ENCODE peak calls at places on chromosomes 7 and 10, in five cellular contexts. One of them, this sample, is unnamed.

GRCh38 chr10:122342293-122343134 is 32.0 kb upstream of the PLEKHA1 start:
- DNase-seq in OCI-LY7: peak; percentile 77
- DNase-seq in hepatocyte: peak; percentile 70
- DNase-seq in astrocyte: peak; percentile 14
- DNase-seq in suprapubic skin: no peak
- DNase-seq in this sample: peak; percentile 73

GRCh38 chr7:27302590-27302989 is 60.0 kb downstream of the EVX1 start:
- DNase-seq in suprapubic skin: no peak
- DNase-seq in OCI-LY7: no peak
- DNase-seq in hepatocyte: no peak
- DNase-seq in astrocyte: no peak
- DNase-seq in this sample: no peak

GRCh38 chr10:91493313-91493712 is 83.2 kb downstream of the HECTD2 start:
- DNase-seq in OCI-LY7: peak; percentile 8
- DNase-seq in suprapubic skin: no peak
- DNase-seq in hepatocyte: peak; percentile 24
- DNase-seq in astrocyte: peak; percentile 43
- DNase-seq in this sample: peak; percentile 65

GRCh38 chr10:33129987-33130386 is 172.0 kb upstream of the ITGB1 start:
- DNase-seq in OCI-LY7: no peak
- DNase-seq in astrocyte: peak; percentile 98
- DNase-seq in hepatocyte: no peak
- DNase-seq in suprapubic skin: no peak
- DNase-seq in this sample: no peak

GRCh38 chr10:120788756-120789155 is 62.4 kb upstream of the WDR11 start:
- DNase-seq in astrocyte: no peak
- DNase-seq in suprapubic skin: no peak
- DNase-seq in hepatocyte: no peak
- DNase-seq in OCI-LY7: no peak
- DNase-seq in this sample: no peak

GRCh38 chr7:20301311-20301939 is 29.3 kb upstream of the ITGB8 start:
- DNase-seq in OCI-LY7: no peak
- DNase-seq in hepatocyte: no peak
- DNase-seq in suprapubic skin: no peak
- DNase-seq in astrocyte: peak; percentile 56
- DNase-seq in this sample: peak; percentile 66

GRCh38 chr7:147332988-147333387 is 1216.4 kb downstream of the CNTNAP2 start:
- DNase-seq in astrocyte: no peak
- DNase-seq in hepatocyte: no peak
- DNase-seq in suprapubic skin: no peak
- DNase-seq in OCI-LY7: no peak
- DNase-seq in this sample: no peak

GRCh38 chr10:15200626-15201025 is 32.1 kb upstream of the NMT2 start:
- DNase-seq in hepatocyte: peak; percentile 34
- DNase-seq in suprapubic skin: no peak
- DNase-seq in astrocyte: peak; percentile 93
- DNase-seq in OCI-LY7: no peak
- DNase-seq in this sample: peak; percentile 89

GRCh38 chr7:114047889-114048288 is 129.1 kb upstream of the PPP1R3A start:
- DNase-seq in suprapubic skin: no peak
- DNase-seq in astrocyte: peak; percentile 66
- DNase-seq in OCI-LY7: no peak
- DNase-seq in hepatocyte: peak; percentile 18
- DNase-seq in this sample: no peak

GRCh38 chr10:104622175-104622574 is 18.9 kb upstream of the SORCS3 start:
- DNase-seq in astrocyte: no peak
- DNase-seq in suprapubic skin: no peak
- DNase-seq in hepatocyte: no peak
- DNase-seq in OCI-LY7: no peak
- DNase-seq in this sample: no peak

GRCh38 chr7:70849580-70850235 is 282.2 kb upstream of the GALNT17 start:
- DNase-seq in hepatocyte: no peak
- DNase-seq in suprapubic skin: no peak
- DNase-seq in astrocyte: no peak
- DNase-seq in OCI-LY7: no peak
- DNase-seq in this sample: no peak

GRCh38 chr10:47104101-47104707 is 193.0 kb downstream of the PTPN20 start:
- DNase-seq in OCI-LY7: no peak
- DNase-seq in hepatocyte: no peak
- DNase-seq in suprapubic skin: no peak
- DNase-seq in astrocyte: no peak
- DNase-seq in this sample: no peak

GRCh38 chr7:139594911-139595476 is 71.5 kb downstream of the CLEC2L start:
- DNase-seq in astrocyte: peak; percentile 10
- DNase-seq in hepatocyte: no peak
- DNase-seq in suprapubic skin: no peak
- DNase-seq in OCI-LY7: no peak
- DNase-seq in this sample: no peak

GRCh38 chr10:17181751-17182150 is 19.7 kb downstream of the TRDMT1 start:
- DNase-seq in suprapubic skin: no peak
- DNase-seq in OCI-LY7: no peak
- DNase-seq in hepatocyte: peak; percentile 30
- DNase-seq in astrocyte: no peak
- DNase-seq in this sample: peak; percentile 25

GRCh38 chr7:151705744-151706567 is 171.0 kb downstream of the PRKAG2 start:
- DNase-seq in suprapubic skin: no peak
- DNase-seq in OCI-LY7: peak; percentile 20
- DNase-seq in astrocyte: peak; percentile 47
- DNase-seq in hepatocyte: peak; percentile 68
- DNase-seq in this sample: peak; percentile 56

GRCh38 chr10:123521076-123521475 is 145.1 kb upstream of the GPR26 start:
- DNase-seq in OCI-LY7: no peak
- DNase-seq in hepatocyte: no peak
- DNase-seq in suprapubic skin: no peak
- DNase-seq in astrocyte: no peak
- DNase-seq in this sample: no peak

GRCh38 chr10:53079283-53079682 is 306.7 kb upstream of the MBL2 start:
- DNase-seq in astrocyte: no peak
- DNase-seq in suprapubic skin: no peak
- DNase-seq in hepatocyte: no peak
- DNase-seq in OCI-LY7: no peak
- DNase-seq in this sample: peak; percentile 89

GRCh38 chr10:126924915-126925300 is 19.7 kb downstream of the DOCK1 start:
- DNase-seq in astrocyte: no peak
- DNase-seq in OCI-LY7: no peak
- DNase-seq in suprapubic skin: no peak
- DNase-seq in hepatocyte: no peak
- DNase-seq in this sample: peak; percentile 77

GRCh38 chr10:74821501-74821900 is 4.9 kb upstream of the KAT6B start:
- DNase-seq in OCI-LY7: no peak
- DNase-seq in astrocyte: no peak
- DNase-seq in suprapubic skin: no peak
- DNase-seq in hepatocyte: no peak
- DNase-seq in this sample: peak; percentile 95

GRCh38 chr10:11243425-11244222 is 226.0 kb downstream of the CELF2 start:
- DNase-seq in astrocyte: peak; percentile 71
- DNase-seq in suprapubic skin: no peak
- DNase-seq in OCI-LY7: no peak
- DNase-seq in hepatocyte: no peak
- DNase-seq in this sample: no peak

GRCh38 chr10:4847580-4848020 is 21.6 kb downstream of the AKR1E2 start:
- DNase-seq in astrocyte: peak; percentile 71
- DNase-seq in suprapubic skin: no peak
- DNase-seq in OCI-LY7: no peak
- DNase-seq in hepatocyte: peak; percentile 61
- DNase-seq in this sample: peak; percentile 46

GRCh38 chr7:30934225-30934624 is 22.6 kb downstream of the AQP1 start:
- DNase-seq in suprapubic skin: no peak
- DNase-seq in astrocyte: no peak
- DNase-seq in hepatocyte: no peak
- DNase-seq in OCI-LY7: no peak
- DNase-seq in this sample: no peak

GRCh38 chr7:63925626-63926460 is 72.8 kb upstream of the ZNF722 start:
- DNase-seq in suprapubic skin: no peak
- DNase-seq in OCI-LY7: no peak
- DNase-seq in hepatocyte: no peak
- DNase-seq in astrocyte: no peak
- DNase-seq in this sample: peak; percentile 88

GRCh38 chr10:34587002-34587740 is 227.9 kb downstream of the PARD3 start:
- DNase-seq in astrocyte: no peak
- DNase-seq in suprapubic skin: no peak
- DNase-seq in hepatocyte: no peak
- DNase-seq in OCI-LY7: no peak
- DNase-seq in this sample: peak; percentile 96

GRCh38 chr7:105985250-105985649 is 22.2 kb downstream of the CDHR3 start:
- DNase-seq in astrocyte: no peak
- DNase-seq in OCI-LY7: no peak
- DNase-seq in hepatocyte: no peak
- DNase-seq in suprapubic skin: no peak
- DNase-seq in this sample: no peak

GRCh38 chr7:100585511-100586265 is at the start of gene LRCH4:
- DNase-seq in suprapubic skin: no peak
- DNase-seq in OCI-LY7: peak; percentile 63
- DNase-seq in astrocyte: no peak
- DNase-seq in hepatocyte: peak; percentile 86
- DNase-seq in this sample: peak; percentile 57

GRCh38 chr7:105760549-105761447 is 115.6 kb downstream of the ATXN7L1 start:
- DNase-seq in hepatocyte: no peak
- DNase-seq in suprapubic skin: no peak
- DNase-seq in astrocyte: peak; percentile 4
- DNase-seq in OCI-LY7: no peak
- DNase-seq in this sample: no peak

GRCh38 chr7:29355388-29355787 is 160.8 kb downstream of the CHN2 start:
- DNase-seq in hepatocyte: no peak
- DNase-seq in suprapubic skin: no peak
- DNase-seq in OCI-LY7: no peak
- DNase-seq in astrocyte: no peak
- DNase-seq in this sample: no peak

GRCh38 chr7:94313926-94314325 is 80.8 kb upstream of the COL1A2 start:
- DNase-seq in astrocyte: peak; percentile 84
- DNase-seq in OCI-LY7: no peak
- DNase-seq in suprapubic skin: no peak
- DNase-seq in hepatocyte: no peak
- DNase-seq in this sample: no peak

GRCh38 chr7:130844811-130845580 is 111.0 kb upstream of the KLF14 start:
- DNase-seq in OCI-LY7: no peak
- DNase-seq in suprapubic skin: no peak
- DNase-seq in hepatocyte: no peak
- DNase-seq in astrocyte: peak; percentile 67
- DNase-seq in this sample: peak; percentile 79

GRCh38 chr7:8982338-8982994 is 549.1 kb downstream of the NXPH1 start:
- DNase-seq in OCI-LY7: no peak
- DNase-seq in astrocyte: no peak
- DNase-seq in suprapubic skin: no peak
- DNase-seq in hepatocyte: no peak
- DNase-seq in this sample: no peak

GRCh38 chr10:77788496-77789010 is 138.0 kb downstream of the DLG5 start:
- DNase-seq in astrocyte: no peak
- DNase-seq in suprapubic skin: no peak
- DNase-seq in hepatocyte: no peak
- DNase-seq in OCI-LY7: no peak
- DNase-seq in this sample: no peak

GRCh38 chr7:49397750-49398149 is 375.7 kb upstream of the VWC2 start:
- DNase-seq in OCI-LY7: peak; percentile 56
- DNase-seq in suprapubic skin: no peak
- DNase-seq in hepatocyte: no peak
- DNase-seq in astrocyte: no peak
- DNase-seq in this sample: no peak

DNA sequence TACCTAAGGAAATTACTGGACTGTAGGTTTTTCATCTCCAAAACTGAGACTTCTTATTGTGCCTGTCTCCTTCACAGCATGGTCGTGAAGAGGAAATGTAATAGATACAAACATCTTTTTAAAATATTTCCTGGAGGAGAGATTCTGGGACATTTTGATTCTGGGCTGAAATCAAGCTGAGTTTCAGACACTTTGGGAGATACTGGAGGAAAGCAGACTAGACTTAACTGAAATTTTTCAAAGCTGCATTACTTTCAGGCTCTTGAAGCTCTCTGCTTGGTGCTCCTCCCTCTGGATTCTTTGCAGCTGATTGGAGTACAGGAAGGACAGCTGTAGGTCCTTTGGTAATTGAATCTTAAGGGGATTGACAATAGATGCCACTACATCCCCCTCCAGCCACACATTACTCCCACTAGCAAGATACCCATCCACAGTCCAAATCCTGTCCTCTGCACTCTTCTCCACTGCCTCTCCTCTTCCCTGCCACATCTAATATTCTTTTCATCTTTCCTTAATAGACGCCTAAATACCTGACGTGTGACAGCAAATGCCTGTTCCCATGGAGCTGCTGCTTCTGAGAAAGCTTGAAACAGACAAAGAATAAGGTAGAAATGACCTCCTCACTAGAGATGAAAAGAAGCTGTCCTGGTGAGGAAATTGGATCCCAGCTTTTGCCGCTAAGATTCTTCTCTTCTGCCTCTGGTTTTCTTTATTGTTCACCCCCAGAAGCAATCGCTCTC is 111.5 kb upstream of the PHYHIPL start:
- DNase-seq in astrocyte: no peak
- DNase-seq in OCI-LY7: no peak
- DNase-seq in suprapubic skin: no peak
- DNase-seq in hepatocyte: no peak
- DNase-seq in this sample: no peak
- TF ChIP-seq CTCF in astrocyte: no peak
- TF ChIP-seq CTCF in OCI-LY7: no peak
- TF ChIP-seq CTCF in suprapubic skin: no peak
- TF ChIP-seq CTCF in hepatocyte: no peak
- TF ChIP-seq CTCF in this sample: no peak

GRCh38 chr10:97254694-97255093 is 37.7 kb downstream of the ARHGAP19 start:
- DNase-seq in hepatocyte: no peak
- DNase-seq in astrocyte: no peak
- DNase-seq in OCI-LY7: no peak
- DNase-seq in suprapubic skin: no peak
- DNase-seq in this sample: no peak
- H3K4me1 ChIP-seq in hepatocyte: peaks cover 4% of the 10 kb centered on the region
- H3K4me1 ChIP-seq in astrocyte: no peaks in the 10 kb centered on the region
- H3K4me1 ChIP-seq in OCI-LY7: peaks cover 4% of the 10 kb centered on the region
- H3K4me1 ChIP-seq in suprapubic skin: no peaks in the 10 kb centered on the region
- H3K4me1 ChIP-seq in this sample: no peaks in the 10 kb centered on the region

DNA sequence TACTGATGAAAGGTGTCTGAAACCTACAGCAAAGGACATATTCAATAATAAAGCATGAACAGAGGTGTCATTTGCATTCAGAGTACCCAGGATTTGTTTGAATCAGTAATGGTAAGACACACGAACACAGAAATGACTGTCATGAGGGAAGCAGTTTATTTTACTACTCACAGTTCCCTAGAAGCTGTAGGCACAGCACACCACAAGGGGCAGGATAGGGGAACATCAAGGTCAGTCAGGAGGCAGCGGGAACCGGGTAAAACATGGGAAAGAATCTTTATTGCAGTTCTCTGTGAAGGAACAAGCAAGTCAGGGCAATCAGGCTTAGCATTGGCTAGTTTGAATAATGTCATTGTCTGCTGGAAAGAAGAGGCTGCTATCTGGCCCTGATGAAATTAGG is 70.2 kb upstream of the PDSS1 start:
- DNase-seq in suprapubic skin: no peak
- DNase-seq in astrocyte: no peak
- DNase-seq in hepatocyte: peak; percentile 27
- DNase-seq in OCI-LY7: no peak
- DNase-seq in this sample: peak; percentile 4
- TF ChIP-seq CTCF in suprapubic skin: no peak
- TF ChIP-seq CTCF in astrocyte: no peak
- TF ChIP-seq CTCF in hepatocyte: peak; percentile 20
- TF ChIP-seq CTCF in OCI-LY7: no peak
- TF ChIP-seq CTCF in this sample: no peak

GRCh38 chr10:114394531-114394930 is 9.8 kb downstream of the AFAP1L2 start:
- DNase-seq in OCI-LY7: no peak
- DNase-seq in suprapubic skin: no peak
- DNase-seq in astrocyte: no peak
- DNase-seq in hepatocyte: no peak
- DNase-seq in this sample: no peak
- H3K4me1 ChIP-seq in OCI-LY7: no peaks in the 10 kb centered on the region
- H3K4me1 ChIP-seq in suprapubic skin: peaks cover 49% of the 10 kb centered on the region
- H3K4me1 ChIP-seq in astrocyte: peaks cover 16% of the 10 kb centered on the region
- H3K4me1 ChIP-seq in hepatocyte: peaks cover 9% of the 10 kb centered on the region
- H3K4me1 ChIP-seq in this sample: peaks cover 46% of the 10 kb centered on the region

This sample was measured in PC-3.